ENCODE peak calls at places on chromosomes 5 and 9, in ten cellular contexts. One of them, this sample, is unnamed.

GRCh38 chr9:123355761-123356520 is at the start of gene CRB2:
- DNase-seq in pancreas: no peak
- DNase-seq in effector memory CD4-positive, alpha-beta T cell: no peak
- DNase-seq in H9: peak
- DNase-seq in adrenal gland: no peak
- DNase-seq in IMR-90: no peak
- DNase-seq in right cardiac atrium: no peak
- DNase-seq in fibroblast of lung: no peak
- DNase-seq in mammary epithelial cell: no peak
- DNase-seq in sigmoid colon: no peak
- DNase-seq in this sample: no peak

GRCh38 chr9:19375536-19375935 is 4.5 kb downstream of the RPS6 start:
- DNase-seq in adrenal gland: no peak
- DNase-seq in effector memory CD4-positive, alpha-beta T cell: no peak
- DNase-seq in IMR-90: peak
- DNase-seq in right cardiac atrium: no peak
- DNase-seq in fibroblast of lung: peak
- DNase-seq in H9: no peak
- DNase-seq in sigmoid colon: no peak
- DNase-seq in pancreas: no peak
- DNase-seq in mammary epithelial cell: no peak
- DNase-seq in this sample: no peak

GRCh38 chr9:123749580-123750202 is 180.2 kb downstream of the DENND1A start:
- DNase-seq in adrenal gland: no peak
- DNase-seq in IMR-90: peak
- DNase-seq in pancreas: no peak
- DNase-seq in effector memory CD4-positive, alpha-beta T cell: no peak
- DNase-seq in mammary epithelial cell: peak
- DNase-seq in sigmoid colon: no peak
- DNase-seq in right cardiac atrium: no peak
- DNase-seq in fibroblast of lung: peak
- DNase-seq in H9: no peak
- DNase-seq in this sample: no peak

GRCh38 chr5:72467987-72468386 is 39.2 kb downstream of the ZNF366 start:
- DNase-seq in mammary epithelial cell: peak
- DNase-seq in effector memory CD4-positive, alpha-beta T cell: no peak
- DNase-seq in pancreas: no peak
- DNase-seq in right cardiac atrium: no peak
- DNase-seq in fibroblast of lung: peak
- DNase-seq in adrenal gland: peak
- DNase-seq in IMR-90: peak
- DNase-seq in sigmoid colon: no peak
- DNase-seq in H9: no peak
- DNase-seq in this sample: no peak

GRCh38 chr5:133527311-133527710 is 85.0 kb downstream of the FSTL4 start:
- DNase-seq in fibroblast of lung: peak
- DNase-seq in effector memory CD4-positive, alpha-beta T cell: no peak
- DNase-seq in sigmoid colon: no peak
- DNase-seq in right cardiac atrium: no peak
- DNase-seq in IMR-90: peak
- DNase-seq in H9: no peak
- DNase-seq in mammary epithelial cell: peak
- DNase-seq in adrenal gland: no peak
- DNase-seq in pancreas: no peak
- DNase-seq in this sample: no peak

GRCh38 chr9:133074111-133074651 is 12.4 kb downstream of the CEL start:
- DNase-seq in IMR-90: peak
- DNase-seq in H9: no peak
- DNase-seq in effector memory CD4-positive, alpha-beta T cell: no peak
- DNase-seq in right cardiac atrium: no peak
- DNase-seq in mammary epithelial cell: no peak
- DNase-seq in fibroblast of lung: peak
- DNase-seq in pancreas: peak
- DNase-seq in adrenal gland: no peak
- DNase-seq in sigmoid colon: no peak
- DNase-seq in this sample: no peak

GRCh38 chr9:75467141-75467540 is 378.8 kb downstream of the OSTF1 start:
- DNase-seq in fibroblast of lung: no peak
- DNase-seq in adrenal gland: no peak
- DNase-seq in IMR-90: no peak
- DNase-seq in pancreas: no peak
- DNase-seq in sigmoid colon: no peak
- DNase-seq in effector memory CD4-positive, alpha-beta T cell: no peak
- DNase-seq in right cardiac atrium: no peak
- DNase-seq in mammary epithelial cell: peak
- DNase-seq in H9: no peak
- DNase-seq in this sample: no peak

GRCh38 chr5:116887104-116887503 is 312.5 kb upstream of the SEMA6A start:
- DNase-seq in H9: no peak
- DNase-seq in pancreas: no peak
- DNase-seq in right cardiac atrium: no peak
- DNase-seq in adrenal gland: no peak
- DNase-seq in IMR-90: no peak
- DNase-seq in fibroblast of lung: no peak
- DNase-seq in mammary epithelial cell: no peak
- DNase-seq in effector memory CD4-positive, alpha-beta T cell: no peak
- DNase-seq in sigmoid colon: no peak
- DNase-seq in this sample: no peak

GRCh38 chr9:71737455-71737854 is 30.9 kb downstream of the CEMIP2 start:
- DNase-seq in IMR-90: no peak
- DNase-seq in effector memory CD4-positive, alpha-beta T cell: no peak
- DNase-seq in adrenal gland: peak
- DNase-seq in fibroblast of lung: peak
- DNase-seq in mammary epithelial cell: peak
- DNase-seq in H9: no peak
- DNase-seq in sigmoid colon: no peak
- DNase-seq in pancreas: no peak
- DNase-seq in right cardiac atrium: no peak
- DNase-seq in this sample: no peak

GRCh38 chr9:28093141-28093540 is 519.9 kb upstream of the C9orf72 start:
- DNase-seq in H9: no peak
- DNase-seq in mammary epithelial cell: no peak
- DNase-seq in right cardiac atrium: no peak
- DNase-seq in fibroblast of lung: no peak
- DNase-seq in pancreas: no peak
- DNase-seq in effector memory CD4-positive, alpha-beta T cell: no peak
- DNase-seq in IMR-90: no peak
- DNase-seq in sigmoid colon: no peak
- DNase-seq in adrenal gland: no peak
- DNase-seq in this sample: no peak

GRCh38 chr5:115847290-115847689 is 5.6 kb downstream of the AP3S1 start:
- DNase-seq in adrenal gland: no peak
- DNase-seq in right cardiac atrium: no peak
- DNase-seq in mammary epithelial cell: peak
- DNase-seq in effector memory CD4-positive, alpha-beta T cell: no peak
- DNase-seq in fibroblast of lung: no peak
- DNase-seq in sigmoid colon: no peak
- DNase-seq in pancreas: no peak
- DNase-seq in IMR-90: no peak
- DNase-seq in H9: no peak
- DNase-seq in this sample: no peak

GRCh38 chr9:95055851-95056551 is 261.5 kb downstream of the FANCC start:
- DNase-seq in H9: no peak
- DNase-seq in pancreas: no peak
- DNase-seq in adrenal gland: no peak
- DNase-seq in right cardiac atrium: peak
- DNase-seq in sigmoid colon: no peak
- DNase-seq in effector memory CD4-positive, alpha-beta T cell: no peak
- DNase-seq in fibroblast of lung: peak
- DNase-seq in IMR-90: peak
- DNase-seq in mammary epithelial cell: no peak
- DNase-seq in this sample: no peak

GRCh38 chr9:124040186-124040920 is 28.8 kb downstream of the LHX2 start:
- DNase-seq in adrenal gland: no peak
- DNase-seq in pancreas: no peak
- DNase-seq in sigmoid colon: peak
- DNase-seq in H9: no peak
- DNase-seq in effector memory CD4-positive, alpha-beta T cell: no peak
- DNase-seq in right cardiac atrium: no peak
- DNase-seq in mammary epithelial cell: no peak
- DNase-seq in IMR-90: peak
- DNase-seq in fibroblast of lung: peak
- DNase-seq in this sample: no peak

GRCh38 chr5:140402258-140403074 is 833 bp downstream of the ANKHD1 start:
- DNase-seq in right cardiac atrium: no peak
- DNase-seq in effector memory CD4-positive, alpha-beta T cell: peak
- DNase-seq in pancreas: no peak
- DNase-seq in mammary epithelial cell: peak
- DNase-seq in H9: peak
- DNase-seq in adrenal gland: peak
- DNase-seq in sigmoid colon: peak
- DNase-seq in fibroblast of lung: peak
- DNase-seq in IMR-90: peak
- DNase-seq in this sample: no peak

GRCh38 chr9:85662558-85662957 is 79.2 kb downstream of the AGTPBP1 start:
- DNase-seq in sigmoid colon: no peak
- DNase-seq in fibroblast of lung: no peak
- DNase-seq in effector memory CD4-positive, alpha-beta T cell: no peak
- DNase-seq in adrenal gland: no peak
- DNase-seq in right cardiac atrium: no peak
- DNase-seq in IMR-90: no peak
- DNase-seq in H9: no peak
- DNase-seq in mammary epithelial cell: no peak
- DNase-seq in pancreas: no peak
- DNase-seq in this sample: no peak

GRCh38 chr5:10030219-10030831 is 219.4 kb downstream of the ATPSCKMT start:
- DNase-seq in sigmoid colon: no peak
- DNase-seq in IMR-90: peak
- DNase-seq in pancreas: no peak
- DNase-seq in right cardiac atrium: no peak
- DNase-seq in H9: peak
- DNase-seq in fibroblast of lung: peak
- DNase-seq in adrenal gland: no peak
- DNase-seq in effector memory CD4-positive, alpha-beta T cell: no peak
- DNase-seq in mammary epithelial cell: peak
- DNase-seq in this sample: no peak

GRCh38 chr9:88945636-88946333 is 45.5 kb upstream of the S1PR3 start:
- DNase-seq in IMR-90: no peak
- DNase-seq in fibroblast of lung: no peak
- DNase-seq in effector memory CD4-positive, alpha-beta T cell: no peak
- DNase-seq in sigmoid colon: no peak
- DNase-seq in mammary epithelial cell: no peak
- DNase-seq in H9: no peak
- DNase-seq in adrenal gland: no peak
- DNase-seq in right cardiac atrium: no peak
- DNase-seq in pancreas: no peak
- DNase-seq in this sample: no peak

GRCh38 chr5:1687301-1687970 is 112.2 kb downstream of the MRPL36 start:
- DNase-seq in fibroblast of lung: no peak
- DNase-seq in adrenal gland: no peak
- DNase-seq in mammary epithelial cell: no peak
- DNase-seq in sigmoid colon: no peak
- DNase-seq in pancreas: no peak
- DNase-seq in H9: no peak
- DNase-seq in IMR-90: no peak
- DNase-seq in right cardiac atrium: no peak
- DNase-seq in effector memory CD4-positive, alpha-beta T cell: no peak
- DNase-seq in this sample: no peak

GRCh38 chr5:177091232-177091631 is 4.5 kb downstream of the FGFR4 start:
- DNase-seq in mammary epithelial cell: no peak
- DNase-seq in adrenal gland: no peak
- DNase-seq in effector memory CD4-positive, alpha-beta T cell: no peak
- DNase-seq in H9: no peak
- DNase-seq in sigmoid colon: no peak
- DNase-seq in pancreas: no peak
- DNase-seq in fibroblast of lung: no peak
- DNase-seq in right cardiac atrium: peak
- DNase-seq in IMR-90: no peak
- DNase-seq in this sample: no peak

DNA sequence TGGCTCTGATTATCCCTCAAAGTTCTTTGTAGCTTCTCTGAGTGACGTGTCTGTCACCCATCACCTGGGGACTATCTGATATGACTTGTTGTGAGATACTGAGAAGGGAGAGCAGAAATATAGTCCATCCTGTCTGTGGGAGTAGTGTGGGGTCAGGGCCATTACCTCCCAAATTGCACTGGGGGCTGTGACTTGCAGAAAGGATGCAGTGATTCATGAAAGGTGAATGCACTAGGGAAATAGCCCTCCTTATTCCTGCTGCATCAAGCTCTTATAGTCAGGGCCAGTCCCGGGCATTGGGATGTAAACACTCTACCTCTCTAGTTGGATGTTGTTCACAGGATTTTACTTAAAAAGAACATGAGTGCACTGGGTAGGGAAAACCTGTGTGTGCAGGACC is 124.7 kb downstream of the STK32A start:
- DNase-seq in sigmoid colon: no peak
- DNase-seq in right cardiac atrium: no peak
- DNase-seq in mammary epithelial cell: no peak
- DNase-seq in H9: no peak
- DNase-seq in fibroblast of lung: peak
- DNase-seq in effector memory CD4-positive, alpha-beta T cell: no peak
- DNase-seq in IMR-90: no peak
- DNase-seq in adrenal gland: no peak
- DNase-seq in pancreas: no peak
- DNase-seq in this sample: no peak
- H3K27ac ChIP-seq in sigmoid colon: no peak
- H3K27ac ChIP-seq in right cardiac atrium: no peak
- H3K27ac ChIP-seq in mammary epithelial cell: no peak
- H3K27ac ChIP-seq in H9: no peak
- H3K27ac ChIP-seq in fibroblast of lung: no peak
- H3K27ac ChIP-seq in effector memory CD4-positive, alpha-beta T cell: no peak
- H3K27ac ChIP-seq in IMR-90: no peak
- H3K27ac ChIP-seq in adrenal gland: no peak
- H3K27ac ChIP-seq in pancreas: no peak
- H3K27ac ChIP-seq in this sample: no peak

GRCh38 chr9:87749335-87750035 is 23.6 kb downstream of the CTSL start:
- DNase-seq in adrenal gland: no peak
- DNase-seq in mammary epithelial cell: no peak
- DNase-seq in fibroblast of lung: no peak
- DNase-seq in right cardiac atrium: no peak
- DNase-seq in pancreas: no peak
- DNase-seq in effector memory CD4-positive, alpha-beta T cell: no peak
- DNase-seq in sigmoid colon: no peak
- DNase-seq in IMR-90: no peak
- DNase-seq in H9: no peak
- DNase-seq in this sample: no peak
- H3K27ac ChIP-seq in adrenal gland: no peak
- H3K27ac ChIP-seq in mammary epithelial cell: no peak
- H3K27ac ChIP-seq in fibroblast of lung: no peak
- H3K27ac ChIP-seq in right cardiac atrium: no peak
- H3K27ac ChIP-seq in pancreas: no peak
- H3K27ac ChIP-seq in effector memory CD4-positive, alpha-beta T cell: no peak
- H3K27ac ChIP-seq in sigmoid colon: no peak
- H3K27ac ChIP-seq in IMR-90: no peak
- H3K27ac ChIP-seq in H9: no peak
- H3K27ac ChIP-seq in this sample: no peak

GRCh38 chr5:57434683-57435082 is 47.9 kb downstream of the ACTBL2 start:
- DNase-seq in H9: no peak
- DNase-seq in right cardiac atrium: no peak
- DNase-seq in adrenal gland: no peak
- DNase-seq in IMR-90: no peak
- DNase-seq in fibroblast of lung: no peak
- DNase-seq in sigmoid colon: no peak
- DNase-seq in pancreas: no peak
- DNase-seq in effector memory CD4-positive, alpha-beta T cell: no peak
- DNase-seq in mammary epithelial cell: no peak
- DNase-seq in this sample: no peak
- H3K27ac ChIP-seq in H9: no peak
- H3K27ac ChIP-seq in right cardiac atrium: no peak
- H3K27ac ChIP-seq in adrenal gland: no peak
- H3K27ac ChIP-seq in IMR-90: no peak
- H3K27ac ChIP-seq in fibroblast of lung: no peak
- H3K27ac ChIP-seq in sigmoid colon: no peak
- H3K27ac ChIP-seq in pancreas: peak
- H3K27ac ChIP-seq in effector memory CD4-positive, alpha-beta T cell: no peak
- H3K27ac ChIP-seq in mammary epithelial cell: no peak
- H3K27ac ChIP-seq in this sample: no peak

GRCh38 chr9:6672118-6672517 is 26.6 kb upstream of the GLDC start:
- DNase-seq in H9: no peak
- DNase-seq in pancreas: no peak
- DNase-seq in fibroblast of lung: no peak
- DNase-seq in mammary epithelial cell: no peak
- DNase-seq in adrenal gland: no peak
- DNase-seq in IMR-90: no peak
- DNase-seq in effector memory CD4-positive, alpha-beta T cell: no peak
- DNase-seq in right cardiac atrium: no peak
- DNase-seq in sigmoid colon: no peak
- DNase-seq in this sample: no peak
- H3K27ac ChIP-seq in H9: no peak
- H3K27ac ChIP-seq in pancreas: no peak
- H3K27ac ChIP-seq in fibroblast of lung: no peak
- H3K27ac ChIP-seq in mammary epithelial cell: no peak
- H3K27ac ChIP-seq in adrenal gland: no peak
- H3K27ac ChIP-seq in IMR-90: no peak
- H3K27ac ChIP-seq in effector memory CD4-positive, alpha-beta T cell: no peak
- H3K27ac ChIP-seq in right cardiac atrium: no peak
- H3K27ac ChIP-seq in sigmoid colon: no peak
- H3K27ac ChIP-seq in this sample: no peak

This sample was measured in ascending aorta.